ENCODE peak calls at places on chromosomes 2 and 18, in seven cellular contexts. One of them, this sample, is unnamed.

GRCh38 chr2:23588788-23589187 is 203.8 kb downstream of the KLHL29 start:
- DNase-seq in DMS153: no peak
- DNase-seq in RCC 7860: no peak
- DNase-seq in iPS-NIHi11: no peak
- DNase-seq in NCI-H1417 treated with DMSO at 0.1 percent for 48 hours: no peak
- DNase-seq in PC-3: no peak
- DNase-seq in EH: no peak
- DNase-seq in this sample: no peak

GRCh38 chr2:32732912-32733472 is 105.1 kb downstream of the TTC27 start:
- DNase-seq in DMS153: no peak
- DNase-seq in RCC 7860: no peak
- DNase-seq in iPS-NIHi11: no peak
- DNase-seq in NCI-H1417 treated with DMSO at 0.1 percent for 48 hours: no peak
- DNase-seq in PC-3: no peak
- DNase-seq in EH: peak; percentile 21
- DNase-seq in this sample: no peak

GRCh38 chr18:68734311-68734710 is 19.4 kb upstream of the TMX3 start:
- DNase-seq in DMS153: no peak
- DNase-seq in RCC 7860: no peak
- DNase-seq in iPS-NIHi11: no peak
- DNase-seq in NCI-H1417 treated with DMSO at 0.1 percent for 48 hours: no peak
- DNase-seq in PC-3: peak; percentile 69
- DNase-seq in EH: peak; percentile 83
- DNase-seq in this sample: no peak

GRCh38 chr18:27546991-27547390 is 361.9 kb upstream of the CHST9 start:
- DNase-seq in DMS153: peak; percentile 83
- DNase-seq in RCC 7860: no peak
- DNase-seq in iPS-NIHi11: no peak
- DNase-seq in NCI-H1417 treated with DMSO at 0.1 percent for 48 hours: no peak
- DNase-seq in PC-3: no peak
- DNase-seq in EH: no peak
- DNase-seq in this sample: no peak

GRCh38 chr2:225083276-225083675 is 41.0 kb upstream of the DOCK10 start:
- DNase-seq in DMS153: no peak
- DNase-seq in RCC 7860: no peak
- DNase-seq in iPS-NIHi11: no peak
- DNase-seq in NCI-H1417 treated with DMSO at 0.1 percent for 48 hours: no peak
- DNase-seq in PC-3: peak; percentile 73
- DNase-seq in EH: peak; percentile 24
- DNase-seq in this sample: no peak

GRCh38 chr2:65687614-65688013 is 255.2 kb upstream of the SPRED2 start:
- DNase-seq in DMS153: no peak
- DNase-seq in RCC 7860: no peak
- DNase-seq in iPS-NIHi11: no peak
- DNase-seq in NCI-H1417 treated with DMSO at 0.1 percent for 48 hours: no peak
- DNase-seq in PC-3: no peak
- DNase-seq in EH: no peak
- DNase-seq in this sample: no peak

GRCh38 chr18:57432765-57433400 is 2.3 kb upstream of the ONECUT2 start:
- DNase-seq in DMS153: no peak
- DNase-seq in RCC 7860: no peak
- DNase-seq in iPS-NIHi11: no peak
- DNase-seq in NCI-H1417 treated with DMSO at 0.1 percent for 48 hours: no peak
- DNase-seq in PC-3: no peak
- DNase-seq in EH: no peak
- DNase-seq in this sample: no peak

GRCh38 chr2:12196495-12196894 is 450.1 kb downstream of the LPIN1 start:
- DNase-seq in DMS153: no peak
- DNase-seq in RCC 7860: no peak
- DNase-seq in iPS-NIHi11: no peak
- DNase-seq in NCI-H1417 treated with DMSO at 0.1 percent for 48 hours: no peak
- DNase-seq in PC-3: no peak
- DNase-seq in EH: peak; percentile 52
- DNase-seq in this sample: no peak

GRCh38 chr2:145110668-145111067 is 590.7 kb upstream of the ZEB2 start:
- DNase-seq in DMS153: no peak
- DNase-seq in RCC 7860: peak; percentile 40
- DNase-seq in iPS-NIHi11: no peak
- DNase-seq in NCI-H1417 treated with DMSO at 0.1 percent for 48 hours: no peak
- DNase-seq in PC-3: peak; percentile 64
- DNase-seq in EH: peak; percentile 89
- DNase-seq in this sample: no peak

GRCh38 chr18:52764271-52764670 is 424.3 kb downstream of the DCC start:
- DNase-seq in DMS153: peak; percentile 60
- DNase-seq in RCC 7860: no peak
- DNase-seq in iPS-NIHi11: no peak
- DNase-seq in NCI-H1417 treated with DMSO at 0.1 percent for 48 hours: no peak
- DNase-seq in PC-3: no peak
- DNase-seq in EH: no peak
- DNase-seq in this sample: no peak

GRCh38 chr2:64283641-64284371 is 139.6 kb upstream of the PELI1 start:
- DNase-seq in DMS153: no peak
- DNase-seq in RCC 7860: no peak
- DNase-seq in iPS-NIHi11: no peak
- DNase-seq in NCI-H1417 treated with DMSO at 0.1 percent for 48 hours: no peak
- DNase-seq in PC-3: no peak
- DNase-seq in EH: peak; percentile 73
- DNase-seq in this sample: peak; percentile 46

GRCh38 chr18:57539702-57540101 is 46.8 kb downstream of the FECH start:
- DNase-seq in DMS153: no peak
- DNase-seq in RCC 7860: no peak
- DNase-seq in iPS-NIHi11: no peak
- DNase-seq in NCI-H1417 treated with DMSO at 0.1 percent for 48 hours: no peak
- DNase-seq in PC-3: no peak
- DNase-seq in EH: no peak
- DNase-seq in this sample: no peak

GRCh38 chr2:237563816-237564215 is 2.6 kb upstream of the PRLH start:
- DNase-seq in DMS153: no peak
- DNase-seq in RCC 7860: no peak
- DNase-seq in iPS-NIHi11: peak; percentile 88
- DNase-seq in NCI-H1417 treated with DMSO at 0.1 percent for 48 hours: no peak
- DNase-seq in PC-3: no peak
- DNase-seq in EH: peak; percentile 53
- DNase-seq in this sample: no peak

GRCh38 chr2:160387558-160388262 is 105.9 kb downstream of the RBMS1 start:
- DNase-seq in DMS153: no peak
- DNase-seq in RCC 7860: peak; percentile 18
- DNase-seq in iPS-NIHi11: no peak
- DNase-seq in NCI-H1417 treated with DMSO at 0.1 percent for 48 hours: no peak
- DNase-seq in PC-3: peak; percentile 90
- DNase-seq in EH: peak; percentile 99
- DNase-seq in this sample: peak; percentile 98

GRCh38 chr2:166115589-166115988 is 12.2 kb downstream of the SCN1A start:
- DNase-seq in DMS153: no peak
- DNase-seq in RCC 7860: no peak
- DNase-seq in iPS-NIHi11: no peak
- DNase-seq in NCI-H1417 treated with DMSO at 0.1 percent for 48 hours: no peak
- DNase-seq in PC-3: no peak
- DNase-seq in EH: no peak
- DNase-seq in this sample: no peak

GRCh38 chr2:142286618-142287017 is 155.8 kb upstream of the LRP1B start:
- DNase-seq in DMS153: no peak
- DNase-seq in RCC 7860: peak; percentile 16
- DNase-seq in iPS-NIHi11: peak; percentile 79
- DNase-seq in NCI-H1417 treated with DMSO at 0.1 percent for 48 hours: no peak
- DNase-seq in PC-3: peak; percentile 61
- DNase-seq in EH: peak; percentile 4
- DNase-seq in this sample: no peak

GRCh38 chr2:121297217-121297830 is 12.3 kb upstream of the TFCP2L1 start:
- DNase-seq in DMS153: no peak
- DNase-seq in RCC 7860: no peak
- DNase-seq in iPS-NIHi11: peak; percentile 81
- DNase-seq in NCI-H1417 treated with DMSO at 0.1 percent for 48 hours: no peak
- DNase-seq in PC-3: peak; percentile 54
- DNase-seq in EH: peak; percentile 35
- DNase-seq in this sample: no peak

GRCh38 chr18:13217971-13218375 is 587 bp upstream of the LDLRAD4 start:
- DNase-seq in DMS153: no peak
- DNase-seq in RCC 7860: no peak
- DNase-seq in iPS-NIHi11: no peak
- DNase-seq in NCI-H1417 treated with DMSO at 0.1 percent for 48 hours: no peak
- DNase-seq in PC-3: no peak
- DNase-seq in EH: no peak
- DNase-seq in this sample: no peak

GRCh38 chr2:110105608-110106467 is 9.8 kb downstream of the MALL start:
- DNase-seq in DMS153: peak; percentile 89
- DNase-seq in RCC 7860: peak; percentile 95
- DNase-seq in iPS-NIHi11: no peak
- DNase-seq in NCI-H1417 treated with DMSO at 0.1 percent for 48 hours: no peak
- DNase-seq in PC-3: peak; percentile 99
- DNase-seq in EH: peak; percentile 78
- DNase-seq in this sample: no peak

GRCh38 chr18:49238433-49239042 is 221.9 kb downstream of the DYM start:
- DNase-seq in DMS153: no peak
- DNase-seq in RCC 7860: no peak
- DNase-seq in iPS-NIHi11: peak; percentile 13
- DNase-seq in NCI-H1417 treated with DMSO at 0.1 percent for 48 hours: no peak
- DNase-seq in PC-3: peak; percentile 35
- DNase-seq in EH: peak; percentile 56
- DNase-seq in this sample: no peak

GRCh38 chr2:222413295-222413911 is 10.9 kb upstream of the SGPP2 start:
- DNase-seq in DMS153: no peak
- DNase-seq in RCC 7860: no peak
- DNase-seq in iPS-NIHi11: no peak
- DNase-seq in NCI-H1417 treated with DMSO at 0.1 percent for 48 hours: no peak
- DNase-seq in PC-3: no peak
- DNase-seq in EH: no peak
- DNase-seq in this sample: no peak

GRCh38 chr2:232544674-232545073 is 5.2 kb downstream of the CHRNG start:
- DNase-seq in DMS153: no peak
- DNase-seq in RCC 7860: no peak
- DNase-seq in iPS-NIHi11: no peak
- DNase-seq in NCI-H1417 treated with DMSO at 0.1 percent for 48 hours: no peak
- DNase-seq in PC-3: no peak
- DNase-seq in EH: no peak
- DNase-seq in this sample: no peak